ENCODE peak calls at places on chromosomes 1 and 21, in six cellular contexts. U is Karpas-422, Q is hepatocyte, N is stomach, T is neural progenitor cell, E is heart left ventricle. M is an unnamed sample. For H3K9me3, the result is how much of the 10 kb centered on the place peaks cover.

GRCh38 chr1:11921022-11921421 is 5.2 kb downstream of the KIAA2013 start:
- DNase-seq in U (no peak), Q (no peak), N (no peak), T (peak), E (peak), M (no peak)

GRCh38 chr21:41213081-41213480 is 45.1 kb downstream of the BACE2 start:
- DNase-seq in U (no peak), Q (no peak), N (no peak), T (peak), E (no peak), M (no peak)

GRCh38 chr21:44510508-44511218 is 29.3 kb downstream of the KRTAP10-1 start:
- DNase-seq in U (peak), Q (peak), N (peak), T (peak), E (peak), M (peak)

GRCh38 chr1:232574867-232575523 is 54.9 kb downstream of the SIPA1L2 start:
- DNase-seq in U (no peak), Q (no peak), N (no peak), T (no peak), E (no peak), M (no peak)

GRCh38 chr1:244381887-244382565 is 69.7 kb downstream of the ADSS2 start:
- DNase-seq in U (no peak), Q (no peak), N (no peak), T (no peak), E (no peak), M (no peak)

GRCh38 chr21:44408226-44408625 is 47.1 kb upstream of the LRRC3 start:
- DNase-seq in U (no peak), Q (no peak), N (no peak), T (peak), E (no peak), M (no peak)

GRCh38 chr1:70528591-70529333 is 117.7 kb downstream of the CTH start:
- DNase-seq in U (peak), Q (peak), N (no peak), T (peak), E (no peak), M (peak)

GRCh38 chr1:89632213-89633102 is 462 bp upstream of the LRRC8C start:
- DNase-seq in U (peak), Q (peak), N (peak), T (peak), E (peak), M (peak)

GRCh38 chr1:155184835-155185782 is 11.5 kb downstream of the TRIM46 start:
- DNase-seq in U (peak), Q (peak), N (peak), T (no peak), E (peak), M (peak)

GRCh38 chr1:119323216-119323982 is 45.2 kb upstream of the HAO2 start:
- DNase-seq in U (peak), Q (no peak), N (no peak), T (no peak), E (no peak), M (no peak)

GRCh38 chr1:9300623-9301022 is 7.9 kb downstream of the SPSB1 start:
- DNase-seq in U (no peak), Q (no peak), N (no peak), T (no peak), E (no peak), M (no peak)

GRCh38 chr1:236147068-236147467 is 4.7 kb downstream of the GPR137B start:
- DNase-seq in U (no peak), Q (no peak), N (no peak), T (no peak), E (no peak), M (no peak)

GRCh38 chr1:25520446-25521061 is 22.9 kb upstream of the LDLRAP1 start:
- DNase-seq in U (peak), Q (peak), N (peak), T (peak), E (no peak), M (peak)

GRCh38 chr1:38075191-38075590 is 28.6 kb upstream of the POU3F1 start:
- DNase-seq in U (no peak), Q (no peak), N (no peak), T (no peak), E (no peak), M (no peak)

GRCh38 chr1:181383695-181384094 is 99.6 kb upstream of the CACNA1E start:
- DNase-seq in U (no peak), Q (peak), N (no peak), T (no peak), E (no peak), M (no peak)

GRCh38 chr1:153578490-153578889 is 12.8 kb upstream of the S100A2 start:
- DNase-seq in U (peak), Q (no peak), N (no peak), T (peak), E (no peak), M (no peak)

GRCh38 chr1:54238353-54239040 is 38.5 kb downstream of the MRPL37 start:
- DNase-seq in U (peak), Q (no peak), N (no peak), T (no peak), E (no peak), M (no peak)

GRCh38 chr1:239429163-239429562 is 42.8 kb downstream of the CHRM3 start:
- DNase-seq in U (no peak), Q (no peak), N (no peak), T (no peak), E (no peak), M (no peak)

GRCh38 chr1:107141491-107142369 is 891 bp downstream of the NTNG1 start:
- DNase-seq in U (peak), Q (peak), N (no peak), T (peak), E (no peak), M (no peak)

GRCh38 chr21:23900727-23901126 is 1706.6 kb downstream of the MRPL39 start:
- DNase-seq in U (no peak), Q (no peak), N (no peak), T (no peak), E (no peak), M (no peak)

DNA sequence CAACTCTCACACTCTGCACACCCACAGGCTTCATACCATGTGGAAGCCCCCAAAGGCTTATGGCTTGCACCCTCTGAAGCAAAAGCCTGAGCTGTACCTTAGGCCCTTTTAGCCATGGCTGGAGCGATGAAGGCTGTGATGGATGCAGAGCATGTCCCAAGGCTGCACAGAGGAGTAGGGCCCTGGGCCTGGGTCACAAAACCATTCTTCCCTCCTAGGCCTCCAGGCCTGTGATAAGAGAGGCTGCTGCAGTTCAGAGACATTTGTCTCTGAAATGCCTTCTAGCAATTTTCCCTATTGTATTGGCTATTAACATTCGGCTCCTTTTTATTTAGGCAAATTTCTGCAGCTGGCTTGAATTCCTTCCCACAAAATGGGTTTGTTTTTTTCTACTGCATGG is 1707.7 kb downstream of the MRPL39 start:
- DNase-seq in U (no peak), Q (no peak), N (no peak), T (no peak), E (no peak), M (no peak)
- H3K9me3 ChIP-seq in U (under half), Q (under half), N (under half), T (under half), E (under half), M (under half)

GRCh38 chr1:52366517-52366827 is 467 bp upstream of the CC2D1B start:
- DNase-seq in U (no peak), Q (no peak), N (no peak), T (no peak), E (no peak), M (no peak)
- H3K27ac ChIP-seq in U (no peak), Q (peak), N (peak), T (no peak), E (peak), M (peak)

DNA sequence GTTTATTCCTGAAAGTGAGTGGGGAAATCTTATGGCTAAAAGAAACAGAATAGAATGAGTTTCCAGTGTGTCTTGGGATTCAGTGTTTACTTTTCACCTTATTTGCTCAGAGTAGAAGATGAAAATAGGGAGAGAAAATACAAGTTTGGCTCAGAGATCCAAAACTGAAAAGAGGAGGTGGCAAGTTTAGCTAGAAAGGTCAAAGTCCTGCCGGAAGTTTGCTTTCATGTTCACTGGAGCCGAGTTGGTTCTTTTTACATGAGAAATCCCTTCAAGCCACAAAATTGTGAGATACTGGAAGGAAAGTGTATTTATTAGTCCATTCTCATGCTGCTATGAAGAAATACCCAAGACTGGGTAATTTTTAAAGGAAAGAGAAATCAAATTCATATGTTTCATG is 604.6 kb downstream of the MRPL39 start:
- DNase-seq in U (no peak), Q (no peak), N (no peak), T (no peak), E (no peak), M (no peak)
- H3K9me3 ChIP-seq in U (under half), Q (under half), N (under half), T (under half), E (under half), M (under half)

DNA sequence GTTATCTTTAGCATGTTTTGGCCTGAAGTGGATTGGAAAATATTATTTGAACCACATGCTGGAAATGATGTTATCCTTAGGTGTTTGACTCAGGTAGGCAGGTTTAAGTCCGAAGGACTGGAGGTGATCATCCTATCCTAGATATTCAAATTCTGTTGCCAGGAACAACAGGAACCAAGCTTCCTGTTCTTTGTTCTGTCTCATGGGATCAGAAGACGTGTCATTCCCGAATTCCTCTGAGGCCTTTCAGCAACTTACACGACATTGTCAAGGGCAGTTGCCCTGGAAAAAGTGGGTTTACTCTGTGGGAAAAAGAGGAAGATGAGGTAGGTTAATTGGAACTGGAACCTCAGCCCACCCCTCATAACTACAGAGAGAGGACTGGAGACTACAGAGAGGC is 36.6 kb downstream of the SLAMF6 start:
- DNase-seq in U (no peak), Q (no peak), N (no peak), T (no peak), E (no peak), M (no peak)
- H3K27ac ChIP-seq in U (no peak), Q (no peak), N (no peak), T (no peak), E (no peak), M (no peak)

GRCh38 chr1:13435456-13435855 is 25.2 kb downstream of the PRAMEF20 start:
- DNase-seq in U (no peak), Q (no peak), N (no peak), T (no peak), E (no peak), M (no peak)

GRCh38 chr1:13432251-13432650 is 22.0 kb downstream of the PRAMEF20 start:
- DNase-seq in U (no peak), Q (no peak), N (no peak), T (no peak), E (no peak), M (no peak)

GRCh38 chr1:13430495-13430894 is 20.2 kb downstream of the PRAMEF20 start:
- DNase-seq in U (no peak), Q (no peak), N (no peak), T (no peak), E (no peak), M (no peak)
- H3K9me3 ChIP-seq in U (under half), Q (under half), N (under half), T (under half), E (under half), M (under half)